ENCODE peak calls at places on chromosomes 4 and X, in six cellular contexts. E is SJSA1, O is cardiac muscle cell, B is PC-3, V is spleen, G is mesendoderm. M is an unnamed sample.

GRCh38 chrX:2781698-2782097 is 29.9 kb downstream of the XG start:
- DNase-seq in E (no peak), O (no peak), B (no peak), V (no peak), G (no peak), M (no peak)

GRCh38 chrX:10922158-10922557 is 189.0 kb upstream of the HCCS start:
- DNase-seq in E (peak), O (peak), B (peak), V (no peak), G (peak), M (no peak)

GRCh38 chrX:130125090-130125489 is 14.8 kb upstream of the ELF4 start:
- DNase-seq in E (no peak), O (peak), B (no peak), V (no peak), G (no peak), M (no peak)

GRCh38 chr4:40283413-40283812 is 51.7 kb upstream of the CHRNA9 start:
- DNase-seq in E (no peak), O (no peak), B (no peak), V (no peak), G (peak), M (no peak)

GRCh38 chrX:20654596-20655106 is 387.9 kb upstream of the RPS6KA3 start:
- DNase-seq in E (no peak), O (no peak), B (peak), V (no peak), G (no peak), M (no peak)

GRCh38 chr4:184804621-184805020 is 21.1 kb downstream of the ACSL1 start:
- DNase-seq in E (no peak), O (no peak), B (peak), V (no peak), G (no peak), M (no peak)

GRCh38 chr4:76738081-76738931 is 159.6 kb downstream of the SOWAHB start:
- DNase-seq in E (no peak), O (peak), B (no peak), V (no peak), G (no peak), M (no peak)

GRCh38 chrX:110251961-110252360 is 65.9 kb downstream of the AMMECR1 start:
- DNase-seq in E (no peak), O (no peak), B (no peak), V (no peak), G (no peak), M (no peak)

GRCh38 chr4:124483043-124483906 is 229.3 kb downstream of the ANKRD50 start:
- DNase-seq in E (no peak), O (peak), B (no peak), V (no peak), G (peak), M (no peak)

GRCh38 chr4:184896868-184897715 is 71.3 kb upstream of the ACSL1 start:
- DNase-seq in E (no peak), O (peak), B (no peak), V (peak), G (no peak), M (no peak)

GRCh38 chr4:11765849-11766453 is 337.3 kb upstream of the HS3ST1 start:
- DNase-seq in E (no peak), O (peak), B (peak), V (no peak), G (peak), M (no peak)

GRCh38 chr4:99352602-99353580 is at the start of gene ADH1C:
- DNase-seq in E (no peak), O (peak), B (no peak), V (no peak), G (no peak), M (no peak)

GRCh38 chr4:140740906-140741670 is 15.1 kb downstream of the TBC1D9 start:
- DNase-seq in E (no peak), O (no peak), B (no peak), V (no peak), G (peak), M (no peak)

GRCh38 chr4:168707205-168707604 is 210.4 kb downstream of the PALLD start:
- DNase-seq in E (no peak), O (no peak), B (peak), V (no peak), G (no peak), M (no peak)

GRCh38 chr4:77188498-77189187 is 31.6 kb downstream of the CCNG2 start:
- DNase-seq in E (no peak), O (no peak), B (no peak), V (no peak), G (no peak), M (no peak)

GRCh38 chrX:119177278-119177677 is 49.7 kb upstream of the KIAA1210 start:
- DNase-seq in E (no peak), O (no peak), B (no peak), V (no peak), G (no peak), M (no peak)

GRCh38 chrX:119008122-119008744 is 33.8 kb downstream of the LONRF3 start:
- DNase-seq in E (no peak), O (peak), B (peak), V (no peak), G (peak), M (no peak)

GRCh38 chr4:38837849-38838248 is 18.8 kb downstream of the TLR6 start:
- DNase-seq in E (no peak), O (peak), B (peak), V (no peak), G (no peak), M (no peak)

GRCh38 chrX:46465203-46465602 is 80.0 kb downstream of the ZNF674 start:
- DNase-seq in E (no peak), O (no peak), B (no peak), V (no peak), G (no peak), M (no peak)

GRCh38 chr4:47531241-47531953 is 46.3 kb downstream of the ATP10D start:
- DNase-seq in E (peak), O (peak), B (peak), V (peak), G (peak), M (peak)

GRCh38 chr4:110622841-110623709 is at the start of gene PITX2:
- DNase-seq in E (peak), O (peak), B (no peak), V (peak), G (peak), M (peak)

GRCh38 chr4:71186566-71187398 is 152.0 kb upstream of the SLC4A4 start:
- DNase-seq in E (no peak), O (peak), B (peak), V (peak), G (peak), M (no peak)

GRCh38 chr4:56906534-56906933 is 1.2 kb upstream of the REST start:
- DNase-seq in E (no peak), O (peak), B (no peak), V (no peak), G (no peak), M (no peak)

GRCh38 chrX:15376956-15377355 is 7.3 kb downstream of the VEGFD start:
- DNase-seq in E (no peak), O (no peak), B (no peak), V (no peak), G (no peak), M (no peak)

GRCh38 chr4:159577241-159577640 is 474.4 kb downstream of the RAPGEF2 start:
- DNase-seq in E (no peak), O (no peak), B (no peak), V (no peak), G (no peak), M (no peak)

GRCh38 chr4:168610911-168611530 is 114.2 kb downstream of the PALLD start:
- DNase-seq in E (no peak), O (no peak), B (no peak), V (no peak), G (no peak), M (no peak)

GRCh38 chrX:70034646-70035045 is 15.1 kb downstream of the AWAT2 start:
- DNase-seq in E (no peak), O (no peak), B (no peak), V (no peak), G (no peak), M (no peak)

GRCh38 chrX:143635915-143636314 is at the start of gene SLITRK4:
- DNase-seq in E (no peak), O (peak), B (peak), V (no peak), G (peak), M (no peak)

GRCh38 chrX:3244955-3245354 is 101.5 kb downstream of the MXRA5 start:
- DNase-seq in E (no peak), O (no peak), B (peak), V (no peak), G (no peak), M (no peak)

GRCh38 chr4:176744091-176744490 is 48.6 kb downstream of the VEGFC start:
- DNase-seq in E (no peak), O (no peak), B (no peak), V (no peak), G (no peak), M (no peak)

GRCh38 chrX:16188687-16189086 is 21.4 kb downstream of the MAGEB17 start:
- DNase-seq in E (no peak), O (no peak), B (peak), V (no peak), G (no peak), M (no peak)

GRCh38 chrX:118254611-118255010 is 91.3 kb upstream of the WDR44 start:
- DNase-seq in E (no peak), O (peak), B (peak), V (no peak), G (peak), M (no peak)

GRCh38 chrX:77900688-77901087 is 1.4 kb downstream of the COX7B start:
- DNase-seq in E (no peak), O (peak), B (no peak), V (no peak), G (no peak), M (no peak)

GRCh38 chr4:26141101-26141830 is 179.5 kb upstream of the RBPJ start:
- DNase-seq in E (no peak), O (no peak), B (no peak), V (no peak), G (peak), M (no peak)

GRCh38 chrX:56813318-56813837 is 84.3 kb downstream of the NBDY start:
- DNase-seq in E (no peak), O (peak), B (no peak), V (no peak), G (peak), M (peak)

GRCh38 chr4:78616046-78616498 is 64.5 kb downstream of the ANXA3 start:
- DNase-seq in E (no peak), O (peak), B (no peak), V (no peak), G (no peak), M (no peak)

GRCh38 chrX:106955004-106955772 is 35.0 kb downstream of the CLDN2 start:
- DNase-seq in E (no peak), O (peak), B (peak), V (no peak), G (no peak), M (no peak)

GRCh38 chr4:1369091-1369450 is 22.1 kb downstream of the UVSSA start:
- DNase-seq in E (no peak), O (no peak), B (no peak), V (peak), G (no peak), M (peak)

DNA sequence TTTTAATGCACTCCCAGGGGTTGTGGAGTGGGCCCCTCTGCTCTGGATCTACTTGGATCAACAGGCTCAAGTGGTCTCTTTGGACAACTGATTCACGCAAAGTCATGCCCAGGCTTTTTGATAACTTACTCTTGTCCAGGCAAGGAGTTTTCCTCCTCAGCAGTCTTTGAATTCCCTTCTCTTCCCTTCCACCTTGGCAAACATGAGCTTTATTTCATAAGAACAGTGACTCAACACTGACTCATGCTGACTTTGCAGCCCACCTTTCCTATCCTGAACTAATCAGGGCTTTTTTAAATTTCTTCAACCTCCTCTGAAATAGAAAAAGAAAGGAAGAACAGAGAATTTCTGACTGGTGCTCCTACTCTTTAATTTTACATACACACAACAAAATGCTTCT is 132.1 kb upstream of the LDB2 start:
- DNase-seq in E (peak), O (peak), B (peak), V (no peak), G (peak), M (no peak)
- H3K27ac ChIP-seq in E (peak), O (no peak), B (peak), V (no peak), G (no peak), M (peak)

GRCh38 chrX:151694661-151695582 is at the start of gene PRRG3:
- DNase-seq in E (no peak), O (no peak), B (no peak), V (no peak), G (peak), M (no peak)
- H3K27ac ChIP-seq in E (no peak), O (no peak), B (no peak), V (no peak), G (no peak), M (no peak)

DNA sequence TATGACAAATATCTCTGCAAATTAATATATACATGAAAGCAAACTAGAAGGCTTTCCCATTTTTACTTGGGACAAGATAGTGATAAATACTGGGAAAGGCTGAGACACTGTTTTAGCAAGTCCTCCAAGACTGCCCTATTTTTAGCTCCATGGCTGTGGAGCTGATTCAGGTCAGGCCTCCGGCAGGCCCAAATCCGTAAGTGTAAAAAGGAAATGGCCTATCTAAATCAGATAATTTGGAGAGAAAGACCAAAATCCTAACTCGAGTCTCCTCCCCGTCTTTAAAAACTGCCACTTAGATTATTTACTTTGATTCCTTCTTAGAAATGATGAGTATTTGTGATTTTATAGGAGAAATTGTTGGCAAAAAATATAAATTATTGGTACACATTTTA is 2.9 kb downstream of the OTUD4 start:
- DNase-seq in E (no peak), O (peak), B (peak), V (no peak), G (peak), M (no peak)
- H3K27ac ChIP-seq in E (peak), O (peak), B (peak), V (peak), G (peak), M (peak)

GRCh38 chrX:350148-350533 is 31.5 kb upstream of the GTPBP6 start:
- DNase-seq in E (no peak), O (no peak), B (no peak), V (peak), G (no peak), M (peak)

GRCh38 chrX:347351-348117 is 28.9 kb upstream of the GTPBP6 start:
- DNase-seq in E (no peak), O (no peak), B (no peak), V (peak), G (no peak), M (peak)

GRCh38 chrX:349702-350101 is 31.1 kb upstream of the GTPBP6 start:
- DNase-seq in E (no peak), O (no peak), B (no peak), V (peak), G (no peak), M (no peak)

GRCh38 chrX:349196-349595 is 30.6 kb upstream of the GTPBP6 start:
- DNase-seq in E (no peak), O (peak), B (no peak), V (peak), G (no peak), M (no peak)

GRCh38 chrX:348461-349117 is 30.0 kb upstream of the GTPBP6 start:
- DNase-seq in E (no peak), O (peak), B (no peak), V (peak), G (no peak), M (no peak)
- H3K27ac ChIP-seq in E (no peak), O (peak), B (no peak), V (peak), G (no peak), M (no peak)

GRCh38 chr4:183618681-183619080 is 40.3 kb downstream of the RWDD4 start:
- DNase-seq in E (no peak), O (no peak), B (no peak), V (no peak), G (no peak), M (no peak)

GRCh38 chr4:183620421-183620820 is 38.6 kb downstream of the RWDD4 start:
- DNase-seq in E (no peak), O (no peak), B (no peak), V (no peak), G (no peak), M (no peak)

GRCh38 chr4:183624548-183624947 is 34.4 kb downstream of the RWDD4 start:
- DNase-seq in E (no peak), O (no peak), B (no peak), V (no peak), G (no peak), M (no peak)

GRCh38 chr4:183626168-183626567 is 32.8 kb downstream of the RWDD4 start:
- DNase-seq in E (no peak), O (no peak), B (no peak), V (no peak), G (no peak), M (no peak)

DNA sequence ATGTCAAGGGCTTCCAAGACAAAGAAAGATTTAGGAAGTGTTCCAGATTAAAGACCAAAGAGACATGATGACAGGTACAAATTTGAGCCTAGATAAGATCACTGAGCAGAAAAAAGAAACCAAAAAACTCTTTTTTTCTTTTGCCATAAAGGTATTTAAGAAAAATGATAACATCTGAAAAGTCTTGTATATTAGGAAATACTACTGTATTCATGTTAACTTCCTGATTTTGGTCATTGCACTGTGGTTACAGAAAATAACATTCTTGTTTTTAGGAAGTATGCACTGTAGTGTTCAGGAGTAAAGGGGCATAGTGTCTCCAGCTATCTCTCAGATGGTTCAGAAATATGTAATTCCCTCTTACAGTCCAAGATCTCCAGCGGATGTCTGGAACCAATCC is 37.1 kb downstream of the RWDD4 start:
- DNase-seq in E (no peak), O (no peak), B (no peak), V (no peak), G (no peak), M (no peak)
- H3K27ac ChIP-seq in E (no peak), O (no peak), B (no peak), V (peak), G (no peak), M (no peak)

M was measured in RWPE2.